ENCODE peak calls at places on chromosome 18, in ten cellular contexts. H is right cardiac atrium; E is GM12891; S is left lung; W is naive thymus-derived CD4-positive, alpha-beta T cell; Q is neural progenitor cell; Z is NCI-H1105; B is head of caudate nucleus; P is activated CD8-positive, alpha-beta T cell treated with anti-CD3 and anti-CD28 coated beads, Interleukin-2, amount 10 ng/mL, durations not matched to agents 7 days and 5 days; G is astrocyte of the cerebellum. T is an unnamed sample.

GRCh38 chr18:24841536-24841935 is 381.1 kb downstream of the HRH4 start:
- DNase-seq in H (no peak), E (no peak), S (no peak), W (no peak), Q (no peak), Z (no peak), B (no peak), P (no peak), G (no peak), T (no peak)

GRCh38 chr18:54767094-54767493 is 61.2 kb upstream of the RAB27B start:
- DNase-seq in H (no peak), E (no peak), S (no peak), W (no peak), Q (no peak), Z (no peak), B (no peak), P (no peak), G (no peak), T (no peak)

GRCh38 chr18:38709122-38709521 is 1143.5 kb upstream of the CELF4 start:
- DNase-seq in H (no peak), E (no peak), S (no peak), W (no peak), Q (no peak), Z (no peak), B (no peak), P (no peak), G (no peak), T (no peak)

GRCh38 chr18:23971656-23972230 is 42.8 kb upstream of the TTC39C start:
- DNase-seq in H (no peak), E (no peak), S (no peak), W (no peak), Q (peak), Z (no peak), B (no peak), P (no peak), G (no peak), T (no peak)

GRCh38 chr18:48868468-48869466 is 82.0 kb downstream of the SMAD7 start:
- DNase-seq in H (peak), E (peak), S (no peak), W (no peak), Q (no peak), Z (no peak), B (no peak), P (peak), G (no peak), T (peak)

GRCh38 chr18:7666195-7666776 is 99.2 kb downstream of the PTPRM start:
- DNase-seq in H (no peak), E (no peak), S (no peak), W (no peak), Q (peak), Z (no peak), B (no peak), P (no peak), G (no peak), T (no peak)

GRCh38 chr18:48342588-48342987 is 66.6 kb downstream of the ZBTB7C start:
- DNase-seq in H (no peak), E (no peak), S (no peak), W (no peak), Q (no peak), Z (peak), B (no peak), P (no peak), G (no peak), T (no peak)

GRCh38 chr18:48254077-48254602 is 155.0 kb downstream of the ZBTB7C start:
- DNase-seq in H (no peak), E (no peak), S (no peak), W (no peak), Q (no peak), Z (no peak), B (no peak), P (no peak), G (no peak), T (no peak)

GRCh38 chr18:25121442-25121841 is 230.5 kb downstream of the ZNF521 start:
- DNase-seq in H (no peak), E (no peak), S (no peak), W (no peak), Q (no peak), Z (no peak), B (no peak), P (no peak), G (no peak), T (no peak)

T was measured in GM10248.